ENCODE peak calls at places on chromosome 16, in eight cellular contexts. Z is prostate gland; E is stomach; Y is HCT116; U is lung; G is A673; T is CD8-positive, alpha-beta T cell; I is A549. W is an unnamed sample.
A peak's percentile ranks its signal among the peaks of the same experiment; 100 is the strongest.

GRCh38 chr16:8886593-8887437 is 4.7 kb downstream of the LITAFD start:
- DNase-seq in Y (no peak), T (no peak), G (no peak), Z (no peak), I (no peak), U (no peak), E (no peak), W (no peak)

GRCh38 chr16:67967183-67967955 is 1.1 kb downstream of the SLC12A4 start:
- DNase-seq in G (peak; percentile 45), T (peak; percentile 34), Y (no peak), E (no peak), Z (no peak), U (no peak), I (no peak), W (no peak)

GRCh38 chr16:10961231-10961630 is 16.9 kb downstream of the CLEC16A start:
- DNase-seq in U (no peak), T (no peak), I (no peak), E (no peak), G (no peak), Y (no peak), Z (no peak), W (peak; percentile 77)

GRCh38 chr16:70782237-70782636 is 18.7 kb downstream of the VAC14 start:
- DNase-seq in G (no peak), E (no peak), I (no peak), U (no peak), T (no peak), Y (no peak), Z (no peak), W (no peak)

GRCh38 chr16:61471737-61472136 is 564.5 kb downstream of the CDH8 start:
- DNase-seq in Y (no peak), G (no peak), I (no peak), U (no peak), T (no peak), E (no peak), Z (no peak), W (no peak)

GRCh38 chr16:50593410-50594139 is 45.4 kb downstream of the NKD1 start:
- DNase-seq in T (no peak), U (no peak), Y (no peak), E (no peak), Z (no peak), I (no peak), G (peak; percentile 35), W (no peak)

GRCh38 chr16:66599726-66600125 is 4.8 kb upstream of the CMTM3 start:
- DNase-seq in T (no peak), U (no peak), Y (no peak), I (no peak), Z (no peak), G (no peak), E (no peak), W (no peak)

GRCh38 chr16:2150418-2151187 is 2.2 kb downstream of the RAB26 start:
- DNase-seq in Y (no peak), T (no peak), G (peak; percentile 75), E (peak; percentile 59), U (no peak), Z (no peak), I (peak; percentile 66), W (peak; percentile 49)

GRCh38 chr16:20898938-20899502 is 1.1 kb downstream of the DCUN1D3 start:
- DNase-seq in T (no peak), Z (no peak), E (no peak), I (no peak), Y (no peak), G (no peak), U (no peak), W (peak; percentile 66)

GRCh38 chr16:14015017-14015416 is 56.1 kb upstream of the MRTFB start:
- DNase-seq in G (no peak), E (no peak), I (no peak), Z (no peak), Y (no peak), U (no peak), T (no peak), W (no peak)

GRCh38 chr16:87822571-87822970 is 46.7 kb downstream of the SLC7A5 start:
- DNase-seq in Y (no peak), E (no peak), T (no peak), G (peak; percentile 74), Z (no peak), U (no peak), I (no peak), W (no peak)

GRCh38 chr16:31327675-31328225 is 27.2 kb upstream of the ITGAX start:
- DNase-seq in I (no peak), E (no peak), G (no peak), T (no peak), Z (no peak), Y (no peak), U (no peak), W (no peak)

GRCh38 chr16:66403531-66404145 is 23.5 kb upstream of the BEAN1 start:
- DNase-seq in E (no peak), Z (no peak), Y (no peak), U (no peak), G (no peak), T (no peak), I (no peak), W (no peak)

GRCh38 chr16:89050868-89051311 is 42.8 kb upstream of the ACSF3 start:
- DNase-seq in E (no peak), Y (no peak), I (no peak), U (no peak), T (no peak), Z (no peak), G (no peak), W (no peak)

DNA sequence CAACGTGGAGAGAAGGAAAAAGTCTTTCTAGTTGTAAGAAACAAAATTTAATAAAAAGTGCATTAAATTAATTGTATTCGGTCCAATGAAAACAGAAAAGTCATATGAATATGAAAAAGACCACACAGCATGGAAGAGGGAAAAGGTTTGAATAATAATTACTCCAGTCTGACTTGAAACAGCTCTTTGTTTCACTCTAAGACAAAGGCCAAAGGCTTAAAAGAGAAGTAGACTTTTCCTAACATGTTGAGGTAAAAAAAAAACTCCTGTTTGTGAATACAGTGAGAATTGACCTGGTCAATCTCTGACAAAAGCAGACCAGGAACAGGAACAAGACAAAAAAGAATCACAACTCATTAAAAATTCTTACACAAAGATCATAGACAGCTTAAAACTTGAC is 429.8 kb downstream of the TOX3 start:
- DNase-seq in I (no peak), G (no peak), Y (no peak), Z (no peak), E (no peak), T (no peak), U (no peak), W (no peak)
- H3K4me1 ChIP-seq in I (no peaks in the 10 kb centered on the region), G (no peaks in the 10 kb centered on the region), Y (no peaks in the 10 kb centered on the region), Z (no peaks in the 10 kb centered on the region), E (no peaks in the 10 kb centered on the region), T (no peaks in the 10 kb centered on the region), U (no peaks in the 10 kb centered on the region), W (peaks cover 13% of the 10 kb centered on the region)

GRCh38 chr16:4316103-4316731 is 350 bp downstream of the GLIS2 start:
- DNase-seq in E (no peak), I (no peak), Z (no peak), U (no peak), Y (no peak), T (no peak), G (peak; percentile 62), W (no peak)

GRCh38 chr16:4315185-4316102 is at the start of gene GLIS2:
- DNase-seq in E (peak; percentile 73), Z (peak; percentile 51), G (peak; percentile 85), Y (peak; percentile 28), I (peak; percentile 78), U (peak; percentile 75), T (peak; percentile 26), W (no peak)

GRCh38 chr16:4313563-4314531 is 2.0 kb upstream of the GLIS2 start:
- DNase-seq in T (no peak), Y (peak; percentile 64), U (peak; percentile 76), Z (no peak), E (peak; percentile 72), I (peak; percentile 97), G (no peak), W (no peak)

GRCh38 chr16:4316732-4317461 is 1.0 kb downstream of the GLIS2 start:
- DNase-seq in I (no peak), Y (no peak), E (peak; percentile 74), U (peak; percentile 75), T (no peak), G (no peak), Z (no peak), W (no peak)

GRCh38 chr16:4314532-4315184 is 1.2 kb upstream of the GLIS2 start:
- DNase-seq in G (peak; percentile 70), E (no peak), U (no peak), Z (no peak), T (peak; percentile 25), Y (peak; percentile 70), I (peak; percentile 77), W (peak; percentile 64)
- H3K27ac ChIP-seq in G (peak overlapping the region; percentile 82), E (peak overlapping the region; percentile 93), U (peak overlapping the region; percentile 94), Z (peak overlapping the region; percentile 86), T (no peak overlapping the region), Y (peak overlapping the region; percentile 79), I (peak overlapping the region; percentile 96), W (no peak overlapping the region)

DNA sequence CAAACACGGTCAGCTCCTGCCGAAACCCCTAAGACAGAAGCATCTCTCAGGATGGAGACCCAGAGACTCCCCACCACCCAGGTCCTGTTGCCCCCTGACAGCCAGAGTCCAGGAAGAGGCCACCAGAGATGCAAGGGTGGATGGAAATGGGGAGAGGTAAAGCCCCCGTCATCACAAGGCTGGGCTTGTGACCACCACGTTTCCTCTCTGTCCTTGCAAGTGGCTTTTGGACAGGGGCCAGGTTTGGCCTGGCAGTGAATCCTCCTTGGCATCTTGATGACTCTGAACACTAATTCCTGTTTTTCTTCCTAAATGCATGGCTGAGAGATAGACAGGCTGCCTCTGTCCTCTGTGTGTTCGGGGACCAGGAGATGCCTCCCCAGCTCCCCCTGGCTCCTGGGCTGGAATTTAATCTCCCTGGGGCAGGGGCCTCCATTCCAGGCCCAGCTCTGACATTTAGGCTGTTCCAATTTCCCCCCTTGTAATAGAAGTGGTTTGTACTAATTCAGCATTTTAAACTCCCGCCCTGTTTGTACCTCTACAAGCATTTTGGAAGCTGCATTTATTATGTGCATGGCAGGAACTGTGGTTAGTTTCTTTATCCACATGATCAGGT is 116.2 kb upstream of the IRX6 start:
- DNase-seq in Z (no peak), E (no peak), G (no peak), I (no peak), T (no peak), Y (no peak), U (no peak), W (no peak)
- TF ChIP-seq CTCF in Z (no peak), E (no peak), G (no peak), I (no peak), T (no peak), Y (no peak), U (no peak), W (no peak)

DNA sequence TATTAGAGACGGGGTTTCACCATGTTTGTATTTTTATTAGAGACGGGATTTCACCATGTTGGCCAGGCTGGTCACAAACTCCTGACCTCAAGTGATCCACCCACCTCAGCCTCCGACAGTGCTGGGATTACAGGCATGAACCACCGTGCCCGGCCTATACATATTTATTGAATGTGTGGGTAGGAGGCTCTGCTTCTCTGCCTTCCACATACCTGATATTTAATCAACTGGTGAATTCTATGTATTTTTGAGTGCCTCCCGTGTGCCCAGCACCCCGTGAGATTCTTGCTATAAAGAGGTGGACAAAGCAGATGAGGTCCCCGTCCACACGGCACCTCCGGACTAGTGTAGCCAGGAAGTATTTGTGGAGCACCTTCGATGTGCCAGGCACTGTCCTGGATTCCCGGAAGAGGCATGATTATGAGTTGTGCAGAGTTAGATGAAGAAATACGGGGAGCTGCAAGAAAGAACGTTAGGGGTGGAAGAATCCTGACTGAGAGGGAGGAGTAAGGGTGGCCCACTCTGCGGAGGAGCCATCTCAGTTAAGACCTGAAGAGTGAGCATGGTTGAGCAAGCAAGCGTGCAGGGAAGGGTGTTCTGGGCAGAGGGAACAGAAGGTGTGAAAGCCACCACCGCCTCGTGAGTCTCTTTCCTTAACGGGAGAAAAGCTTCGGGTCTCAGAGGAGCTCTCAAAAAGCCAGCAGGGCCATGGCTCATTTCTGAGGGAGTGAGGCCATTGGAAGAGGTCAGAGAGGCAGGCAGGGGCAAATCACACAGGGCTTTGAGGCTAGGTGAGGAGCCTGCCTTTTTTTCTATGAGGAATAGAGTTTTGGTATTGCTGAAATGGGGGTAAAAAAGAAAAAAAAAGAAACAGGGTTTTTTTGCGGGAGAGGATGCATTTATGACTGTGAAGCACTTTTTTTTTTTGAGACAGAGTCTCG is 21.2 kb downstream of the CRISPLD2 start:
- DNase-seq in Y (no peak), Z (no peak), T (no peak), E (no peak), U (no peak), I (no peak), G (no peak), W (no peak)
- H3K4me1 ChIP-seq in Y (peaks cover 61% of the 10 kb centered on the region), Z (peaks cover 25% of the 10 kb centered on the region), T (peaks cover 19% of the 10 kb centered on the region), E (peaks cover 54% of the 10 kb centered on the region), U (peaks cover 2% of the 10 kb centered on the region), I (peaks cover 42% of the 10 kb centered on the region), G (no peaks in the 10 kb centered on the region), W (peaks cover 8% of the 10 kb centered on the region)